ENCODE peak calls at places on chromosomes 4 and X, in nine cellular contexts. N is esophagus squamous epithelium, H is kidney epithelial cell, T is fibroblast of mammary gland, O is left lung, S is brain microvascular endothelial cell, Y is cardiac muscle cell, E is IMR-90, V is AG04450. X is an unnamed sample.

GRCh38 chr4:45971108-45971507 is 152.7 kb downstream of the GABRG1 start:
- DNase-seq in N (no peak), H (no peak), T (no peak), O (no peak), S (no peak), Y (no peak), E (no peak), V (no peak), X (no peak)

GRCh38 chr4:85084371-85085170 is 118.1 kb upstream of the WDFY3 start:
- DNase-seq in N (no peak), H (peak; percentile 29), T (peak; percentile 84), O (no peak), S (peak; percentile 61), Y (peak; percentile 87), E (peak; percentile 75), V (peak; percentile 42), X (peak; percentile 77)

GRCh38 chrX:45850775-45851433 is 650.2 kb upstream of the DIPK2B start:
- DNase-seq in N (no peak), H (no peak), T (peak; percentile 25), O (peak; percentile 81), S (peak; percentile 2), Y (peak; percentile 42), E (peak; percentile 28), V (no peak), X (no peak)

GRCh38 chr4:85741921-85742591 is 267.1 kb downstream of the ARHGAP24 start:
- DNase-seq in N (no peak), H (no peak), T (no peak), O (no peak), S (no peak), Y (no peak), E (no peak), V (no peak), X (no peak)

GRCh38 chr4:55172694-55173287 is 47.4 kb upstream of the KDR start:
- DNase-seq in N (no peak), H (no peak), T (peak; percentile 43), O (no peak), S (peak; percentile 46), Y (peak; percentile 82), E (no peak), V (no peak), X (no peak)

GRCh38 chrX:20252392-20253231 is 14.1 kb downstream of the RPS6KA3 start:
- DNase-seq in N (no peak), H (no peak), T (peak; percentile 60), O (peak; percentile 58), S (peak; percentile 45), Y (peak; percentile 61), E (peak; percentile 45), V (no peak), X (no peak)

GRCh38 chr4:55069248-55069647 is 56.1 kb downstream of the KDR start:
- DNase-seq in N (no peak), H (no peak), T (peak; percentile 33), O (no peak), S (peak; percentile 61), Y (peak; percentile 65), E (no peak), V (no peak), X (no peak)

GRCh38 chr4:145502809-145503208 is 21.2 kb downstream of the SMAD1 start:
- DNase-seq in N (no peak), H (no peak), T (no peak), O (no peak), S (no peak), Y (no peak), E (no peak), V (no peak), X (no peak)

GRCh38 chrX:46587158-46587557 is 13.6 kb downstream of the CHST7 start:
- DNase-seq in N (no peak), H (no peak), T (peak; percentile 62), O (no peak), S (peak; percentile 62), Y (peak; percentile 71), E (peak; percentile 66), V (no peak), X (no peak)

GRCh38 chr4:5931526-5931925 is 38.6 kb upstream of the CRMP1 start:
- DNase-seq in N (no peak), H (no peak), T (no peak), O (no peak), S (no peak), Y (no peak), E (no peak), V (no peak), X (no peak)

GRCh38 chr4:75555294-75556164 is at the start of gene ODAPH:
- DNase-seq in N (no peak), H (peak; percentile 90), T (peak; percentile 29), O (no peak), S (peak; percentile 59), Y (no peak), E (peak; percentile 58), V (no peak), X (peak; percentile 68)

GRCh38 chr4:8192748-8193738 is 6.0 kb upstream of the SH3TC1 start:
- DNase-seq in N (no peak), H (peak; percentile 49), T (peak; percentile 60), O (peak; percentile 50), S (peak; percentile 50), Y (peak; percentile 65), E (peak; percentile 28), V (no peak), X (no peak)

GRCh38 chr4:59258002-59258401 is 1942.1 kb upstream of the ADGRL3 start:
- DNase-seq in N (no peak), H (no peak), T (no peak), O (no peak), S (no peak), Y (no peak), E (no peak), V (no peak), X (no peak)

GRCh38 chr4:159765402-159765801 is 662.5 kb downstream of the RAPGEF2 start:
- DNase-seq in N (no peak), H (no peak), T (no peak), O (no peak), S (no peak), Y (peak; percentile 14), E (no peak), V (no peak), X (peak; percentile 33)

GRCh38 chr4:54959656-54960055 is 165.7 kb downstream of the KDR start:
- DNase-seq in N (no peak), H (no peak), T (peak; percentile 56), O (no peak), S (peak; percentile 85), Y (peak; percentile 74), E (peak; percentile 83), V (peak; percentile 8), X (peak; percentile 75)

GRCh38 chr4:121706595-121707021 is 9.8 kb upstream of the ANXA5 start:
- DNase-seq in N (no peak), H (peak; percentile 39), T (peak; percentile 90), O (no peak), S (peak; percentile 76), Y (peak; percentile 87), E (peak; percentile 65), V (no peak), X (peak; percentile 79)

GRCh38 chr4:2721586-2721985 is 34.5 kb downstream of the TNIP2 start:
- DNase-seq in N (no peak), H (no peak), T (no peak), O (no peak), S (no peak), Y (no peak), E (no peak), V (no peak), X (no peak)

DNA sequence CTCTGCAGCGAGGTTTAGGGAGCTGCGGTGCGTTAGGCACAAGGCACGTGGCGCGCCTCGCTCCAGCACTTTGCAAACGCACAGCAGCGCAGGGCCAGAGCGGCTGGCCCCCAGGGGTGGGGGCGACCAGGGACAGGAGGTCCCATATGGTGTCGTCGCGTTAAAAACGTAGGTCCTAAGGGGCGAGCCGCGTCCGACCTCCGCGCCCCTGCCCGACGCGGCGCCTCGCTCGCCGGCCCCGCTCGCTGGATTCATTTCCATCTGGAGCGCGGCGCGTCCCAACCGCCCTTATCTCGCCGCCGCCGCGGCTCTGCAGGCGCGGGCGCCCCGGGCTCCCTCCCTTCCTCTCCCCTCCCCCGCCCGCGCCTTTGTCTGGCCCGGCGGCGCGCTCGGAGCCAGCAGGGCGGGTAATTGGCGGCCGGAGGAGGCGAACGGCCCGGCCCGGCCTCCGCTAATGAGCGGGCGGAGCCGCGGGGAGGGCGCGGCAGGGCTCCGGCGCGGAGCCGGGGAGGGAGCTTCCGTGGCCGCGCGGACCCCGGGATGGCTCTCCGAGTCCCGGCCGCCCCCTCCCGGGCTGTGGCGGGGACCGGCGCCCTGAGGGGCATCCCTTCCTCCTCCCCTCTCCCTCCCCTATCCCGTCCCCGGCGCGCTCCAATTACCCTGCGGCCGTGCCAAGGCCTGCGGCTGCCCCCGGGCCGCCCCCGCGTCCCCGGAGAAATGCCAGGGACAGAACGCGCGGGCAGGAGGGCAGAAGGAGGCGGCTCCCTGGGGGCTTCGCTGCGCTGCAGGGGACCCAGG is 409.0 kb downstream of the BCOR start:
- DNase-seq in N (no peak), H (no peak), T (no peak), O (peak; percentile 78), S (no peak), Y (peak; percentile 75), E (peak; percentile 7), V (no peak), X (no peak)
- H3K4me3 ChIP-seq in N (peak overlapping the region; percentile 66), H (peak overlapping the region; percentile 31), T (peak overlapping the region; percentile 19), O (peak overlapping the region; percentile 31), S (peak overlapping the region; percentile 41), Y (peak overlapping the region; percentile 56), E (peak overlapping the region; percentile 31), V (peak overlapping the region; percentile 50), X (peak overlapping the region; percentile 36)

GRCh38 chr4:163330828-163331628 is 1.4 kb downstream of the NPY1R start:
- DNase-seq in N (no peak), H (no peak), T (no peak), O (peak; percentile 69), S (no peak), Y (no peak), E (no peak), V (no peak), X (no peak)
- TF ChIP-seq CTCF in N (no peak), H (no peak), T (no peak), O (no peak), S (no peak), Y (no peak), E (no peak), V (no peak), X (no peak)

GRCh38 chr4:184811484-184812180 is 14.1 kb downstream of the ACSL1 start:
- DNase-seq in N (no peak), H (no peak), T (peak; percentile 46), O (no peak), S (no peak), Y (peak; percentile 68), E (no peak), V (no peak), X (no peak)
- H3K4me3 ChIP-seq in N (no peak overlapping the region), H (no peak overlapping the region), T (no peak overlapping the region), O (peak overlapping the region; percentile 33), S (no peak overlapping the region), Y (no peak overlapping the region), E (no peak overlapping the region), V (no peak overlapping the region), X (no peak overlapping the region)

GRCh38 chr4:73751166-73751565 is 10.8 kb downstream of the CXCL8 start:
- DNase-seq in N (no peak), H (no peak), T (no peak), O (no peak), S (no peak), Y (peak; percentile 81), E (no peak), V (no peak), X (no peak)
- TF ChIP-seq CTCF in N (no peak), H (no peak), T (no peak), O (no peak), S (no peak), Y (no peak), E (no peak), V (no peak), X (no peak)